ENCODE peak calls at places on chromosomes 3 and 15, in nine cellular contexts. F is fibroblast of lung, W is H1, Z is mammary epithelial cell, N is PC-9, Y is astrocyte, S is neural progenitor cell, T is GM23338, L is PC-3. I is an unnamed sample.
A peak's percentile ranks its signal among the peaks of the same experiment; 100 is the strongest.

GRCh38 chr3:30644615-30645014 is 38.2 kb downstream of the TGFBR2 start:
- DNase-seq in F (peak; percentile 72), W (no peak), Z (no peak), N (no peak), Y (peak; percentile 76), S (no peak), T (no peak), L (peak; percentile 35), I (no peak)

GRCh38 chr15:68315495-68316007 is 38.0 kb downstream of the FEM1B start:
- DNase-seq in F (no peak), W (peak; percentile 76), Z (no peak), N (no peak), Y (peak; percentile 14), S (peak; percentile 62), T (peak; percentile 69), L (no peak), I (no peak)

GRCh38 chr3:132318451-132318850 is 1.2 kb downstream of the ACP3 start:
- DNase-seq in F (peak; percentile 73), W (no peak), Z (peak; percentile 57), N (no peak), Y (peak; percentile 43), S (no peak), T (no peak), L (peak; percentile 75), I (no peak)

GRCh38 chr15:84886211-84886983 is 1.9 kb downstream of the SLC28A1 start:
- DNase-seq in F (no peak), W (no peak), Z (no peak), N (no peak), Y (no peak), S (no peak), T (no peak), L (no peak), I (peak; percentile 38)

GRCh38 chr3:115148142-115148790 is 1.2 kb upstream of the ZBTB20 start:
- DNase-seq in F (peak; percentile 22), W (no peak), Z (no peak), N (no peak), Y (peak; percentile 8), S (no peak), T (no peak), L (peak; percentile 3), I (no peak)

GRCh38 chr3:159128628-159129027 is 326.8 kb downstream of the MFSD1 start:
- DNase-seq in F (no peak), W (no peak), Z (peak; percentile 79), N (peak; percentile 50), Y (peak; percentile 55), S (no peak), T (no peak), L (peak; percentile 74), I (no peak)

GRCh38 chr15:39426552-39427532 is 154.0 kb upstream of the THBS1 start:
- DNase-seq in F (peak; percentile 74), W (no peak), Z (peak; percentile 60), N (no peak), Y (peak; percentile 94), S (peak; percentile 21), T (no peak), L (no peak), I (peak; percentile 30)

GRCh38 chr3:122988507-122988906 is 39.1 kb downstream of the SEMA5B start:
- DNase-seq in F (no peak), W (no peak), Z (no peak), N (no peak), Y (no peak), S (no peak), T (no peak), L (no peak), I (no peak)

GRCh38 chr3:69044608-69045007 is 7.5 kb downstream of the TMF1 start:
- DNase-seq in F (no peak), W (no peak), Z (no peak), N (no peak), Y (no peak), S (no peak), T (no peak), L (no peak), I (no peak)

GRCh38 chr3:114508976-114509375 is 215.1 kb downstream of the TIGIT start:
- DNase-seq in F (no peak), W (no peak), Z (no peak), N (no peak), Y (no peak), S (no peak), T (peak; percentile 18), L (no peak), I (no peak)

GRCh38 chr3:139173372-139174108 is 128.8 kb upstream of the PRR23C start:
- DNase-seq in F (peak; percentile 47), W (no peak), Z (no peak), N (no peak), Y (peak; percentile 18), S (no peak), T (no peak), L (peak; percentile 29), I (no peak)

GRCh38 chr3:89266074-89266473 is 158.7 kb downstream of the EPHA3 start:
- DNase-seq in F (no peak), W (no peak), Z (no peak), N (no peak), Y (no peak), S (no peak), T (no peak), L (no peak), I (no peak)

GRCh38 chr3:50297384-50297775 is 1.8 kb downstream of the HYAL3 start:
- DNase-seq in F (no peak), W (no peak), Z (no peak), N (no peak), Y (no peak), S (peak; percentile 1), T (no peak), L (no peak), I (no peak)

GRCh38 chr3:123750659-123751420 is 133.3 kb downstream of the MYLK start:
- DNase-seq in F (peak; percentile 95), W (peak; percentile 45), Z (peak; percentile 44), N (peak; percentile 87), Y (peak; percentile 94), S (no peak), T (peak; percentile 56), L (peak; percentile 95), I (peak; percentile 45)

GRCh38 chr15:63035977-63036376 is 6.6 kb upstream of the TPM1 start:
- DNase-seq in F (no peak), W (no peak), Z (no peak), N (no peak), Y (no peak), S (no peak), T (peak; percentile 53), L (no peak), I (no peak)

GRCh38 chr3:188432826-188433525 is 279.0 kb downstream of the LPP start:
- DNase-seq in F (peak; percentile 32), W (no peak), Z (no peak), N (no peak), Y (peak; percentile 82), S (no peak), T (no peak), L (peak; percentile 32), I (peak; percentile 37)

GRCh38 chr15:64813075-64813474 is 12.4 kb downstream of the PIF1 start:
- DNase-seq in F (peak; percentile 64), W (no peak), Z (no peak), N (no peak), Y (peak; percentile 12), S (no peak), T (no peak), L (peak; percentile 11), I (peak; percentile 55)

GRCh38 chr3:102142379-102143058 is 292.3 kb upstream of the ZPLD1 start:
- DNase-seq in F (no peak), W (no peak), Z (no peak), N (no peak), Y (no peak), S (no peak), T (no peak), L (no peak), I (no peak)

GRCh38 chr3:171552525-171552924 is 92.3 kb upstream of the TNIK start:
- DNase-seq in F (no peak), W (no peak), Z (no peak), N (no peak), Y (no peak), S (no peak), T (no peak), L (no peak), I (no peak)

GRCh38 chr15:43912208-43912607 is 85.4 kb downstream of the WDR76 start:
- DNase-seq in F (no peak), W (no peak), Z (no peak), N (no peak), Y (no peak), S (no peak), T (no peak), L (no peak), I (no peak)
- H3K4me2 ChIP-seq in F (no peak overlapping the region), W (no peak overlapping the region), Z (no peak overlapping the region), N (no peak overlapping the region), Y (peak overlapping the region; percentile 26), S (no peak overlapping the region), T (no peak overlapping the region), L (no peak overlapping the region), I (no peak overlapping the region)

DNA sequence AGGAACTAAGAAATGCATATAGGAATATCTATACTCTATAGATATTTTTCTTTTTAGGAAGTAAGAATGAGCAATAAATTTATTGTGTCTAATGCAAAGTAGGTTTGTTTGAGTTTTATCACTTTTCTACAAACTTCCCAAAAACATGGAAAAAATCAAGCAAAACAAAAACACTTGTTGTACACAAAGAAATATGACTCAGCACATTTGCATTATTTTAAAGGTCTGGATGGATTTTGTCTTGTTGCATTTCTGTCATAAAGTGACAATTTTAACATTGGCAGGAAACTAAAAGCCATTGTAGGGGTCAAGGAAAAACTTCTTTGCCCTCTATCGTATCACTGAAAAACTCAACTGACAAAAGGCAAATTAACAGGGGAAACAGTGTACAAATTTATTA is 267.2 kb downstream of the PYDC2 start:
- DNase-seq in F (no peak), W (no peak), Z (no peak), N (no peak), Y (no peak), S (no peak), T (no peak), L (no peak), I (no peak)
- TF ChIP-seq EZH2 in F (no peak), W (no peak), Z (no peak), N (no peak), Y (no peak), S (no peak), T (no peak), L (no peak), I (no peak)

GRCh38 chr3:32335365-32336122 is 56.1 kb upstream of the CMTM7 start:
- DNase-seq in F (no peak), W (no peak), Z (no peak), N (no peak), Y (no peak), S (no peak), T (no peak), L (no peak), I (no peak)
- H3K4me2 ChIP-seq in F (no peak overlapping the region), W (no peak overlapping the region), Z (no peak overlapping the region), N (no peak overlapping the region), Y (no peak overlapping the region), S (no peak overlapping the region), T (no peak overlapping the region), L (no peak overlapping the region), I (no peak overlapping the region)

DNA sequence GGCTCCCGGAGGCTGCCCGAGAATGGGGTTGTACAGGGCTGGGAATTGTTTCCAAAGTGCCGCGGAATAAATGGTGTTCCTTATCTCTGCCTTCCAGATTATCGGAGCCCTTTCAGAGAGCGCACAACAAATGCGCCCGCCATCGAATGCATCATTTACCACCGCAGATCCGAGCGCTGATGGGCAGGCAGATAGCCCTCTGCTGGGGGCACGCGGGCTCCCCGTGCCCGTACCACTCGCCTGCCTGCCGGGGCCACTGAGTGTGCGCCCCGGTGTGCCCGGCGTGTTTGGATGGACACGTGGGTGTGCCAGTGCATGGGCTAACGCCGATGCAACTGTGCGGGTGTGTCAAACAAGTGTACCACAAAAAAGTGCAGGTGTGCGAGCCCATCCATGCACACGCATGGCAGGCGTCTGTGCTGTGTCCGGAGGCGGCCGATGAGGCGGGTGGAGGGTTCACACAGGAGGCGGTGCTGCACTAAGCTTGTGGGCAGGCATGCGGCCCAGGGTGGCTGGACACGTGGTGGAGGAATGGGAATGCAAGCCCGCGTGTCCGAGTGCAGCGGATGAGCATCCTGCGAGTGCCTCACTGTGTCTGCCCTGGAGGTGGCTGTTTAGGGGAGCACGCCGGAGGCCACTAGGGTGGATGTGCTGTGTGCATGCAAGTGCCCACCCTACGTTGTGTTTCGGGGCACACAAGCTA is 3.8 kb upstream of the GATA2 start:
- DNase-seq in F (no peak), W (peak; percentile 67), Z (peak; percentile 16), N (no peak), Y (no peak), S (peak; percentile 58), T (peak; percentile 63), L (no peak), I (no peak)
- TF ChIP-seq EZH2 in F (peak; percentile 99), W (peak; percentile 100), Z (no peak), N (no peak), Y (peak; percentile 97), S (peak; percentile 98), T (peak; percentile 91), L (no peak), I (peak; percentile 89)